ENCODE peak calls at places on chromosomes 3 and 15, in eight cellular contexts. One of them, this sample, is unnamed.

GRCh38 chr3:11381563-11381962 is 109.4 kb downstream of the ATG7 start:
- DNase-seq in HepG2: no peak
- DNase-seq in K562: no peak
- DNase-seq in A549: no peak
- DNase-seq in HCT116: no peak
- DNase-seq in H1: no peak
- DNase-seq in GM12878: no peak
- DNase-seq in endothelial cell of umbilical vein: no peak
- DNase-seq in this sample: no peak

GRCh38 chr3:60497922-60498321 is 753.3 kb downstream of the FHIT start:
- DNase-seq in endothelial cell of umbilical vein: no peak
- DNase-seq in GM12878: no peak
- DNase-seq in K562: no peak
- DNase-seq in A549: no peak
- DNase-seq in HCT116: no peak
- DNase-seq in H1: no peak
- DNase-seq in HepG2: no peak
- DNase-seq in this sample: no peak

GRCh38 chr3:133413166-133414020 is 13.5 kb downstream of the BFSP2 start:
- DNase-seq in GM12878: no peak
- DNase-seq in H1: no peak
- DNase-seq in K562: no peak
- DNase-seq in endothelial cell of umbilical vein: no peak
- DNase-seq in HepG2: no peak
- DNase-seq in HCT116: no peak
- DNase-seq in A549: no peak
- DNase-seq in this sample: peak; percentile 44

GRCh38 chr3:84092907-84093306 is 865.9 kb upstream of the CADM2 start:
- DNase-seq in HepG2: no peak
- DNase-seq in GM12878: no peak
- DNase-seq in H1: no peak
- DNase-seq in K562: no peak
- DNase-seq in HCT116: no peak
- DNase-seq in endothelial cell of umbilical vein: no peak
- DNase-seq in A549: no peak
- DNase-seq in this sample: no peak

GRCh38 chr3:118526758-118527526 is 507.7 kb downstream of the IGSF11 start:
- DNase-seq in HepG2: no peak
- DNase-seq in endothelial cell of umbilical vein: no peak
- DNase-seq in K562: no peak
- DNase-seq in HCT116: no peak
- DNase-seq in A549: no peak
- DNase-seq in H1: no peak
- DNase-seq in GM12878: peak; percentile 20
- DNase-seq in this sample: no peak

GRCh38 chr15:39404767-39405173 is 176.1 kb upstream of the THBS1 start:
- DNase-seq in H1: no peak
- DNase-seq in K562: peak; percentile 51
- DNase-seq in endothelial cell of umbilical vein: no peak
- DNase-seq in HepG2: no peak
- DNase-seq in A549: no peak
- DNase-seq in HCT116: no peak
- DNase-seq in GM12878: no peak
- DNase-seq in this sample: peak; percentile 87

GRCh38 chr3:69189487-69189886 is 67.1 kb upstream of the LMOD3 start:
- DNase-seq in H1: no peak
- DNase-seq in endothelial cell of umbilical vein: no peak
- DNase-seq in K562: no peak
- DNase-seq in HCT116: no peak
- DNase-seq in GM12878: no peak
- DNase-seq in HepG2: no peak
- DNase-seq in A549: no peak
- DNase-seq in this sample: no peak

GRCh38 chr3:184908859-184909258 is 96.9 kb downstream of the VPS8 start:
- DNase-seq in K562: no peak
- DNase-seq in H1: no peak
- DNase-seq in A549: no peak
- DNase-seq in GM12878: no peak
- DNase-seq in HepG2: no peak
- DNase-seq in HCT116: no peak
- DNase-seq in endothelial cell of umbilical vein: no peak
- DNase-seq in this sample: no peak

GRCh38 chr3:171833775-171834460 is 9.2 kb upstream of the TMEM212 start:
- DNase-seq in K562: no peak
- DNase-seq in endothelial cell of umbilical vein: peak; percentile 80
- DNase-seq in GM12878: no peak
- DNase-seq in A549: no peak
- DNase-seq in HepG2: no peak
- DNase-seq in H1: no peak
- DNase-seq in HCT116: no peak
- DNase-seq in this sample: peak; percentile 59

GRCh38 chr15:31306426-31307269 is 20.0 kb upstream of the KLF13 start:
- DNase-seq in endothelial cell of umbilical vein: no peak
- DNase-seq in GM12878: no peak
- DNase-seq in HCT116: no peak
- DNase-seq in H1: peak; percentile 91
- DNase-seq in HepG2: no peak
- DNase-seq in A549: no peak
- DNase-seq in K562: no peak
- DNase-seq in this sample: peak; percentile 96

GRCh38 chr3:192794216-192794615 is 66.9 kb upstream of the FGF12 start:
- DNase-seq in HCT116: no peak
- DNase-seq in H1: no peak
- DNase-seq in HepG2: no peak
- DNase-seq in GM12878: no peak
- DNase-seq in A549: no peak
- DNase-seq in K562: no peak
- DNase-seq in endothelial cell of umbilical vein: no peak
- DNase-seq in this sample: no peak

GRCh38 chr3:54870423-54870822 is 57.4 kb downstream of the LRTM1 start:
- DNase-seq in A549: peak; percentile 47
- DNase-seq in endothelial cell of umbilical vein: no peak
- DNase-seq in HCT116: no peak
- DNase-seq in K562: peak; percentile 22
- DNase-seq in HepG2: peak; percentile 14
- DNase-seq in GM12878: no peak
- DNase-seq in H1: no peak
- DNase-seq in this sample: peak; percentile 59

GRCh38 chr15:71691700-71692417 is 118.5 kb upstream of the NR2E3 start:
- DNase-seq in HCT116: no peak
- DNase-seq in endothelial cell of umbilical vein: no peak
- DNase-seq in A549: no peak
- DNase-seq in H1: no peak
- DNase-seq in GM12878: no peak
- DNase-seq in HepG2: no peak
- DNase-seq in K562: no peak
- DNase-seq in this sample: no peak

GRCh38 chr3:150225986-150226385 is 182.1 kb upstream of the TSC22D2 start:
- DNase-seq in K562: no peak
- DNase-seq in GM12878: no peak
- DNase-seq in HepG2: no peak
- DNase-seq in H1: no peak
- DNase-seq in A549: no peak
- DNase-seq in HCT116: no peak
- DNase-seq in endothelial cell of umbilical vein: peak; percentile 96
- DNase-seq in this sample: no peak

GRCh38 chr3:50617911-50618481 is 1.0 kb downstream of the MAPKAPK3 start:
- DNase-seq in K562: no peak
- DNase-seq in HCT116: no peak
- DNase-seq in H1: no peak
- DNase-seq in endothelial cell of umbilical vein: no peak
- DNase-seq in A549: no peak
- DNase-seq in HepG2: no peak
- DNase-seq in GM12878: no peak
- DNase-seq in this sample: peak; percentile 55

GRCh38 chr15:51579012-51579411 is 43.6 kb downstream of the DMXL2 start:
- DNase-seq in GM12878: no peak
- DNase-seq in H1: no peak
- DNase-seq in K562: no peak
- DNase-seq in A549: no peak
- DNase-seq in HepG2: no peak
- DNase-seq in HCT116: no peak
- DNase-seq in endothelial cell of umbilical vein: no peak
- DNase-seq in this sample: peak; percentile 31

GRCh38 chr3:107847791-107848190 is 243.0 kb downstream of the CD47 start:
- DNase-seq in H1: no peak
- DNase-seq in HepG2: no peak
- DNase-seq in K562: no peak
- DNase-seq in A549: no peak
- DNase-seq in GM12878: no peak
- DNase-seq in endothelial cell of umbilical vein: no peak
- DNase-seq in HCT116: no peak
- DNase-seq in this sample: no peak

GRCh38 chr15:31389576-31389975 is 62.9 kb downstream of the KLF13 start:
- DNase-seq in HCT116: no peak
- DNase-seq in endothelial cell of umbilical vein: no peak
- DNase-seq in A549: no peak
- DNase-seq in GM12878: no peak
- DNase-seq in H1: no peak
- DNase-seq in HepG2: no peak
- DNase-seq in K562: peak; percentile 2
- DNase-seq in this sample: no peak

GRCh38 chr3:100665230-100665629 is 44.1 kb upstream of the TFG start:
- DNase-seq in GM12878: peak; percentile 3
- DNase-seq in HCT116: no peak
- DNase-seq in K562: no peak
- DNase-seq in A549: no peak
- DNase-seq in H1: no peak
- DNase-seq in HepG2: no peak
- DNase-seq in endothelial cell of umbilical vein: no peak
- DNase-seq in this sample: no peak

GRCh38 chr3:46503194-46503924 is 5.6 kb downstream of the RTP3 start:
- DNase-seq in H1: no peak
- DNase-seq in HCT116: no peak
- DNase-seq in A549: no peak
- DNase-seq in GM12878: no peak
- DNase-seq in K562: no peak
- DNase-seq in HepG2: no peak
- DNase-seq in endothelial cell of umbilical vein: no peak
- DNase-seq in this sample: no peak

GRCh38 chr15:20657084-20657483 is 115.5 kb upstream of the GOLGA6L6 start:
- DNase-seq in HCT116: no peak
- DNase-seq in GM12878: no peak
- DNase-seq in A549: no peak
- DNase-seq in K562: no peak
- DNase-seq in HepG2: no peak
- DNase-seq in endothelial cell of umbilical vein: no peak
- DNase-seq in H1: no peak
- DNase-seq in this sample: no peak
- TF ChIP-seq MAX in HCT116: no peak
- TF ChIP-seq MAX in GM12878: no peak
- TF ChIP-seq MAX in A549: no peak
- TF ChIP-seq MAX in K562: no peak
- TF ChIP-seq MAX in HepG2: no peak
- TF ChIP-seq MAX in endothelial cell of umbilical vein: no peak
- TF ChIP-seq MAX in H1: no peak
- TF ChIP-seq MAX in this sample: no peak

GRCh38 chr15:40845511-40846284 is 1.9 kb downstream of the SPINT1 start:
- DNase-seq in endothelial cell of umbilical vein: no peak
- DNase-seq in HCT116: no peak
- DNase-seq in HepG2: peak; percentile 86
- DNase-seq in H1: no peak
- DNase-seq in GM12878: no peak
- DNase-seq in K562: no peak
- DNase-seq in A549: no peak
- DNase-seq in this sample: no peak
- TF ChIP-seq POLR2A in endothelial cell of umbilical vein: no peak
- TF ChIP-seq POLR2A in HCT116: no peak
- TF ChIP-seq POLR2A in HepG2: no peak
- TF ChIP-seq POLR2A in H1: no peak
- TF ChIP-seq POLR2A in GM12878: no peak
- TF ChIP-seq POLR2A in K562: no peak
- TF ChIP-seq POLR2A in A549: no peak
- TF ChIP-seq POLR2A in this sample: no peak

GRCh38 chr3:39426321-39426720 is 19.8 kb downstream of the RPSA start:
- DNase-seq in H1: no peak
- DNase-seq in HCT116: no peak
- DNase-seq in HepG2: no peak
- DNase-seq in K562: no peak
- DNase-seq in GM12878: no peak
- DNase-seq in endothelial cell of umbilical vein: no peak
- DNase-seq in A549: no peak
- DNase-seq in this sample: no peak

GRCh38 chr3:39432342-39432741 is 25.8 kb downstream of the RPSA start:
- DNase-seq in A549: no peak
- DNase-seq in H1: no peak
- DNase-seq in GM12878: no peak
- DNase-seq in HCT116: no peak
- DNase-seq in K562: no peak
- DNase-seq in HepG2: no peak
- DNase-seq in endothelial cell of umbilical vein: no peak
- DNase-seq in this sample: no peak

GRCh38 chr3:39428745-39429201 is 22.3 kb downstream of the RPSA start:
- DNase-seq in HCT116: no peak
- DNase-seq in H1: no peak
- DNase-seq in K562: no peak
- DNase-seq in A549: no peak
- DNase-seq in GM12878: no peak
- DNase-seq in endothelial cell of umbilical vein: peak; percentile 83
- DNase-seq in HepG2: no peak
- DNase-seq in this sample: no peak

GRCh38 chr3:39427506-39427905 is 21.0 kb downstream of the RPSA start:
- DNase-seq in endothelial cell of umbilical vein: no peak
- DNase-seq in H1: no peak
- DNase-seq in K562: no peak
- DNase-seq in GM12878: no peak
- DNase-seq in HCT116: no peak
- DNase-seq in HepG2: no peak
- DNase-seq in A549: no peak
- DNase-seq in this sample: no peak

GRCh38 chr3:39429466-39429865 is 22.9 kb downstream of the RPSA start:
- DNase-seq in HCT116: no peak
- DNase-seq in endothelial cell of umbilical vein: no peak
- DNase-seq in GM12878: no peak
- DNase-seq in K562: no peak
- DNase-seq in HepG2: no peak
- DNase-seq in H1: no peak
- DNase-seq in A549: no peak
- DNase-seq in this sample: no peak
- TF ChIP-seq MAX in HCT116: no peak
- TF ChIP-seq MAX in endothelial cell of umbilical vein: no peak
- TF ChIP-seq MAX in GM12878: no peak
- TF ChIP-seq MAX in K562: no peak
- TF ChIP-seq MAX in HepG2: no peak
- TF ChIP-seq MAX in H1: no peak
- TF ChIP-seq MAX in A549: no peak
- TF ChIP-seq MAX in this sample: no peak

DNA sequence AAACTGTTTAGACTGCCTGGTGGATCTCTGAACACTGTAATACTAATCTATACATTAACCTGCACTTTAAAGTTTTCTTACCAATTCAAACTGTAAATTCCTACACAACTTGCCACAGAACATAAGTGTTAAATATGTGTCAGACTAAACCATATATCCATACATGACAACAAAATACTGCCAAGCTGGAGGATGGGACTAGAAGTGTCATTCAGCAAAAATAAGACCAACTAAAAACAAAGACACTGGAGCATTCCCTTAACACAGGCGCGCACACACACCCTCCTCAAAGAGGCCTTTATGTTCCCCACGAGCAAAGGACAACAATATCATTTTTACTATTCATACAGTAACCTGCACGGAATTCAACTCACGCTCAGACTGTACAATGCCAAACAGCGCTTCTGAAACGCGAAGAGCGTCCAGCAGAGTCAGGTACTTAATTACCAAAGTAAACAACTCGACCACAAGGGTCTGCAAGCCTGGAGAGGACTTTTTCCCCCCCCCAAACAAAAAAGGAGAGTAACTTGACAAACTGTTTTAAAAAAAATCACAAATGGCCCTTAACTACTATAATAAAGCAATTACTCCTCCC is 1.1 kb downstream of the DCUN1D1 start:
- DNase-seq in endothelial cell of umbilical vein: peak; percentile 34
- DNase-seq in H1: no peak
- DNase-seq in GM12878: no peak
- DNase-seq in K562: no peak
- DNase-seq in HepG2: peak; percentile 39
- DNase-seq in HCT116: no peak
- DNase-seq in A549: no peak
- DNase-seq in this sample: peak; percentile 33
- TF ChIP-seq POLR2A in endothelial cell of umbilical vein: no peak
- TF ChIP-seq POLR2A in H1: no peak
- TF ChIP-seq POLR2A in GM12878: no peak
- TF ChIP-seq POLR2A in K562: no peak
- TF ChIP-seq POLR2A in HepG2: no peak
- TF ChIP-seq POLR2A in HCT116: no peak
- TF ChIP-seq POLR2A in A549: no peak
- TF ChIP-seq POLR2A in this sample: no peak

This sample was measured in NB4.